ENCODE peak calls at places on chromosomes 5 and 9, in four cellular contexts. I, S, U and M are unnamed samples.

GRCh38 chr5:172713809-172714490 is 57.0 kb downstream of the DUSP1 start:
- DNase-seq in I (no peak), S (no peak), U (no peak), M (no peak)

GRCh38 chr9:107158321-107158720 is 124.8 kb upstream of the RAD23B start:
- DNase-seq in I (no peak), S (peak), U (no peak), M (no peak)

GRCh38 chr5:53926026-53926425 is 365.6 kb downstream of the NDUFS4 start:
- DNase-seq in I (no peak), S (no peak), U (no peak), M (no peak)

GRCh38 chr5:107380654-107381053 is 290.1 kb downstream of the EFNA5 start:
- DNase-seq in I (no peak), S (no peak), U (no peak), M (no peak)

GRCh38 chr5:135079760-135080159 is 45.7 kb upstream of the PITX1 start:
- DNase-seq in I (peak), S (no peak), U (no peak), M (no peak)

GRCh38 chr9:121376214-121376830 is 6.3 kb upstream of the STOM start:
- DNase-seq in I (no peak), S (no peak), U (no peak), M (no peak)

GRCh38 chr5:58922392-58923171 is 339.7 kb downstream of the RAB3C start:
- DNase-seq in I (peak), S (no peak), U (no peak), M (no peak)

GRCh38 chr9:77516781-77517180 is 131.3 kb downstream of the GNA14 start:
- DNase-seq in I (no peak), S (no peak), U (no peak), M (no peak)

GRCh38 chr5:862367-863243 is 11.8 kb upstream of the ZDHHC11 start:
- DNase-seq in I (no peak), S (peak), U (no peak), M (no peak)

GRCh38 chr5:5793560-5793959 is 371.1 kb downstream of the ICE1 start:
- DNase-seq in I (no peak), S (no peak), U (no peak), M (no peak)

GRCh38 chr9:137670391-137671195 is 51.8 kb downstream of the EHMT1 start:
- DNase-seq in I (no peak), S (no peak), U (no peak), M (no peak)

GRCh38 chr9:114787781-114788498 is 17.9 kb downstream of the TNFSF15 start:
- DNase-seq in I (no peak), S (no peak), U (no peak), M (no peak)

GRCh38 chr5:56640763-56641406 is 174.5 kb upstream of the MAP3K1 start:
- DNase-seq in I (no peak), S (no peak), U (no peak), M (peak)

GRCh38 chr9:133117271-133118178 is 3.5 kb downstream of the RALGDS start:
- DNase-seq in I (no peak), S (no peak), U (no peak), M (no peak)

GRCh38 chr5:54785729-54786548 is 199.5 kb downstream of the ESM1 start:
- DNase-seq in I (peak), S (no peak), U (no peak), M (peak)

GRCh38 chr5:116600876-116601275 is 26.3 kb upstream of the SEMA6A start:
- DNase-seq in I (no peak), S (peak), U (no peak), M (no peak)
- TF ChIP-seq CTCF in I (no peak), S (no peak), U (no peak), M (no peak)

GRCh38 chr5:98308231-98308630 is 465.2 kb upstream of the RGMB start:
- DNase-seq in I (no peak), S (no peak), U (no peak), M (no peak)

GRCh38 chr5:98314262-98314661 is 459.2 kb upstream of the RGMB start:
- DNase-seq in I (no peak), S (peak), U (peak), M (no peak)

GRCh38 chr5:98307811-98308210 is 465.7 kb upstream of the RGMB start:
- DNase-seq in I (no peak), S (peak), U (peak), M (no peak)

GRCh38 chr5:98308960-98309359 is 464.5 kb upstream of the RGMB start:
- DNase-seq in I (no peak), S (peak), U (no peak), M (no peak)

GRCh38 chr5:98309785-98310566 is 463.5 kb upstream of the RGMB start:
- DNase-seq in I (no peak), S (peak), U (peak), M (peak)
- TF ChIP-seq CTCF in I (no peak), S (no peak), U (no peak), M (no peak)

DNA sequence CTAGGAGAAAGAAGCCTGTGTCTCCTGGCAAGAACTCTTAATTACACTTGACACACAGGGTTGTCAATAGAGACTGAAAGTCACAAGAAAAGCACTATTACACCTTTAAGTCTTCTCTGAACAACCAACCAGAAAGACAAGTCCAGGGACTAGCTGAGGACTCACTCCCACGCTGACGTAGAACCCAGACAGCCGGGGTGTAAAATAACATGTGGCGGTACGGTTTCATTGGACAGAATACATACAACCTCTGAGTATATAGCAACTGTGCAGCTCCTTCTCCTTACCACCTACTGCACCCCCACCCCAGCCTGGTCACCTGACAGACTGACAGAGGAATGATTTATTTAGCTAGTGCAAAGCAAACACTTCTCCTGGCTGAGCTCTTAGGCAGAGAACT is 103.4 kb upstream of the RASEF start:
- DNase-seq in I (no peak), S (no peak), U (no peak), M (no peak)
- TF ChIP-seq CTCF in I (no peak), S (no peak), U (no peak), M (no peak)

GRCh38 chr5:41869739-41870620 is at the start of gene OXCT1:
- DNase-seq in I (peak), S (peak), U (peak), M (peak)
- TF ChIP-seq CTCF in I (no peak), S (no peak), U (no peak), M (no peak)